ENCODE peak calls at places on chromosomes 6 and 20, in five cellular contexts. One of them, this sample, is unnamed.

GRCh38 chr6:45699663-45700062 is 316.0 kb downstream of the CLIC5 start:
- DNase-seq in A549: no peak
- DNase-seq in K562: no peak
- DNase-seq in HepG2: no peak
- DNase-seq in GM12878: no peak
- DNase-seq in this sample: no peak

GRCh38 chr6:144264270-144265060 is 20.7 kb upstream of the UTRN start:
- DNase-seq in A549: peak; percentile 90
- DNase-seq in K562: no peak
- DNase-seq in HepG2: peak; percentile 87
- DNase-seq in GM12878: no peak
- DNase-seq in this sample: peak; percentile 90

GRCh38 chr20:50188879-50189680 is 1.6 kb upstream of the CEBPB start:
- DNase-seq in A549: peak; percentile 51
- DNase-seq in K562: no peak
- DNase-seq in HepG2: peak; percentile 95
- DNase-seq in GM12878: no peak
- DNase-seq in this sample: no peak

GRCh38 chr6:104943781-104944180 is 13.1 kb upstream of the LIN28B start:
- DNase-seq in A549: no peak
- DNase-seq in K562: peak; percentile 19
- DNase-seq in HepG2: no peak
- DNase-seq in GM12878: no peak
- DNase-seq in this sample: peak; percentile 20

GRCh38 chr20:63152322-63153253 is 63.3 kb downstream of the YTHDF1 start:
- DNase-seq in A549: no peak
- DNase-seq in K562: no peak
- DNase-seq in HepG2: no peak
- DNase-seq in GM12878: no peak
- DNase-seq in this sample: no peak

GRCh38 chr6:335146-335545 is 42.9 kb downstream of the DUSP22 start:
- DNase-seq in A549: no peak
- DNase-seq in K562: no peak
- DNase-seq in HepG2: no peak
- DNase-seq in GM12878: no peak
- DNase-seq in this sample: no peak

GRCh38 chr20:61661583-61661982 is 404.1 kb downstream of the TAF4 start:
- DNase-seq in A549: no peak
- DNase-seq in K562: no peak
- DNase-seq in HepG2: no peak
- DNase-seq in GM12878: no peak
- DNase-seq in this sample: no peak

GRCh38 chr6:157726892-157727628 is 96.0 kb upstream of the SNX9 start:
- DNase-seq in A549: no peak
- DNase-seq in K562: no peak
- DNase-seq in HepG2: no peak
- DNase-seq in GM12878: no peak
- DNase-seq in this sample: no peak

GRCh38 chr6:116220172-116220571 is 33.7 kb downstream of the TSPYL4 start:
- DNase-seq in A549: no peak
- DNase-seq in K562: no peak
- DNase-seq in HepG2: no peak
- DNase-seq in GM12878: no peak
- DNase-seq in this sample: peak; percentile 10

GRCh38 chr6:109429496-109429895 is 10.9 kb downstream of the PPIL6 start:
- DNase-seq in A549: no peak
- DNase-seq in K562: no peak
- DNase-seq in HepG2: no peak
- DNase-seq in GM12878: no peak
- DNase-seq in this sample: no peak

GRCh38 chr6:152952866-152953509 is 29.9 kb downstream of the FBXO5 start:
- DNase-seq in A549: peak; percentile 44
- DNase-seq in K562: peak; percentile 39
- DNase-seq in HepG2: peak; percentile 50
- DNase-seq in GM12878: no peak
- DNase-seq in this sample: peak; percentile 63

GRCh38 chr6:136737343-136738177 is 54.7 kb downstream of the MAP3K5 start:
- DNase-seq in A549: no peak
- DNase-seq in K562: peak; percentile 80
- DNase-seq in HepG2: no peak
- DNase-seq in GM12878: no peak
- DNase-seq in this sample: peak; percentile 82

GRCh38 chr6:3727593-3728108 is 23.9 kb downstream of the PXDC1 start:
- DNase-seq in A549: no peak
- DNase-seq in K562: no peak
- DNase-seq in HepG2: no peak
- DNase-seq in GM12878: no peak
- DNase-seq in this sample: no peak

GRCh38 chr6:168177492-168177891 is 98.5 kb upstream of the FRMD1 start:
- DNase-seq in A549: no peak
- DNase-seq in K562: no peak
- DNase-seq in HepG2: no peak
- DNase-seq in GM12878: no peak
- DNase-seq in this sample: no peak

GRCh38 chr20:22795897-22796296 is 211.5 kb upstream of the FOXA2 start:
- DNase-seq in A549: peak; percentile 97
- DNase-seq in K562: no peak
- DNase-seq in HepG2: peak; percentile 80
- DNase-seq in GM12878: no peak
- DNase-seq in this sample: peak; percentile 99

GRCh38 chr6:6365242-6365641 is 44.8 kb upstream of the F13A1 start:
- DNase-seq in A549: no peak
- DNase-seq in K562: no peak
- DNase-seq in HepG2: no peak
- DNase-seq in GM12878: no peak
- DNase-seq in this sample: no peak

GRCh38 chr6:26031595-26032386 is 55.4 kb upstream of the HFE start:
- DNase-seq in A549: peak; percentile 97
- DNase-seq in K562: peak; percentile 99
- DNase-seq in HepG2: peak; percentile 100
- DNase-seq in GM12878: peak; percentile 97
- DNase-seq in this sample: peak; percentile 97

GRCh38 chr20:23122959-23123655 is 37.0 kb upstream of the CD93 start:
- DNase-seq in A549: no peak
- DNase-seq in K562: no peak
- DNase-seq in HepG2: no peak
- DNase-seq in GM12878: no peak
- DNase-seq in this sample: no peak

GRCh38 chr6:44131880-44132279 is 4.5 kb downstream of the TMEM63B start:
- DNase-seq in A549: no peak
- DNase-seq in K562: no peak
- DNase-seq in HepG2: no peak
- DNase-seq in GM12878: no peak
- DNase-seq in this sample: no peak

GRCh38 chr20:7231303-7231702 is 463.8 kb downstream of the BMP2 start:
- DNase-seq in A549: no peak
- DNase-seq in K562: no peak
- DNase-seq in HepG2: no peak
- DNase-seq in GM12878: no peak
- DNase-seq in this sample: no peak

GRCh38 chr6:33123732-33124524 is 48.1 kb downstream of the HLA-DPB1 start:
- DNase-seq in A549: peak; percentile 59
- DNase-seq in K562: peak; percentile 77
- DNase-seq in HepG2: peak; percentile 55
- DNase-seq in GM12878: no peak
- DNase-seq in this sample: peak; percentile 30

GRCh38 chr6:109121411-109121810 is 26.1 kb downstream of the CEP57L1 start:
- DNase-seq in A549: peak; percentile 2
- DNase-seq in K562: no peak
- DNase-seq in HepG2: no peak
- DNase-seq in GM12878: no peak
- DNase-seq in this sample: no peak

GRCh38 chr6:157224957-157225574 is 98.3 kb downstream of the TMEM242 start:
- DNase-seq in A549: no peak
- DNase-seq in K562: no peak
- DNase-seq in HepG2: no peak
- DNase-seq in GM12878: no peak
- DNase-seq in this sample: no peak

GRCh38 chr6:39684790-39685485 is 40.3 kb downstream of the KIF6 start:
- DNase-seq in A549: peak; percentile 3
- DNase-seq in K562: peak; percentile 26
- DNase-seq in HepG2: no peak
- DNase-seq in GM12878: no peak
- DNase-seq in this sample: peak; percentile 46

GRCh38 chr6:53543341-53544010 is 1.4 kb downstream of the GCLC start:
- DNase-seq in A549: no peak
- DNase-seq in K562: no peak
- DNase-seq in HepG2: no peak
- DNase-seq in GM12878: no peak
- DNase-seq in this sample: peak; percentile 89

GRCh38 chr6:157996201-157996712 is 14.6 kb downstream of the SYNJ2 start:
- DNase-seq in A549: no peak
- DNase-seq in K562: peak; percentile 48
- DNase-seq in HepG2: no peak
- DNase-seq in GM12878: no peak
- DNase-seq in this sample: no peak

DNA sequence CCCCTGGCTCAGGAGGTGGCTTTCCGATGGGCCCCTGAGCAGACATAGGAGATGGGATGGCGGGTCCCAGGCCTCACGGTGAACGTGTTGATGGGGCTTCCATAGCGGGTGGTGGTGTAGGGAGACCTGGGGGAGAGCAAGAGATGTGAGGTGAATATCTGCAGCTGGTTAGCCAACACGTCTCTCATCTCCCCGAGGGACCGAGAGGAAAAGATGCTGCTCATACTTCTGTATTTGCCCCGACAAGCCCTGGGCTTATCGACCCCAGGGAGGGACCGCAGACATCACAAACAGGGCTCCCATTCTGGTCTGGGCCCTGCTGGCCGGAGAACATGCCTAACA is 38.7 kb downstream of the C6orf132 start:
- DNase-seq in A549: no peak
- DNase-seq in K562: no peak
- DNase-seq in HepG2: no peak
- DNase-seq in GM12878: no peak
- DNase-seq in this sample: no peak
- H3K4me3 ChIP-seq in A549: no peak overlapping the region
- H3K4me3 ChIP-seq in K562: peak overlapping the region; percentile 50
- H3K4me3 ChIP-seq in HepG2: no peak overlapping the region
- H3K4me3 ChIP-seq in GM12878: peak overlapping the region; percentile 68
- H3K4me3 ChIP-seq in this sample: no peak overlapping the region

GRCh38 chr6:91438570-91438969 is 851.7 kb upstream of the MAP3K7 start:
- DNase-seq in A549: no peak
- DNase-seq in K562: no peak
- DNase-seq in HepG2: no peak
- DNase-seq in GM12878: no peak
- DNase-seq in this sample: peak; percentile 84
- TF ChIP-seq BHLHE40 in A549: no peak
- TF ChIP-seq BHLHE40 in K562: no peak
- TF ChIP-seq BHLHE40 in HepG2: no peak
- TF ChIP-seq BHLHE40 in GM12878: no peak
- TF ChIP-seq BHLHE40 in this sample: no peak

DNA sequence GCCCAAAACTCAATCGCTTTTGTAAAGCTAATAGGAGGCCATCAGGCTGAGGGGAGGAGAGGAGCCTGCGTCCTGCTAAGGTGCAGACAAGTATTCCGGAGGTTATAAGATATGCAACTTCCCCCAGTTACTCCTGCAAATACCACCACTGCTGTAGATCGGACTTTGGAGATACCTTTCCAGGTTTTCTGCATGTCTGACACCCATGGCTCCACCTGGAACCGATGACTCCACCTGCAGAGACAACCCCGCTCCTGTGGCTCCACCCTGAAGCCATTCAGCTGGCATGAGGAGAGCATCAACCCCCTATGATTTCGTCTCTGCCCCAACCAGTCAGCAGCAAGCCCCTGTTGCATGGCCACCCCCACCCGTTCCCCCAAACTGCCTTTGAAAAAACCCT is 59.7 kb upstream of the SAMD5 start:
- DNase-seq in A549: no peak
- DNase-seq in K562: no peak
- DNase-seq in HepG2: no peak
- DNase-seq in GM12878: no peak
- DNase-seq in this sample: no peak
- H3K4me3 ChIP-seq in A549: no peak overlapping the region
- H3K4me3 ChIP-seq in K562: no peak overlapping the region
- H3K4me3 ChIP-seq in HepG2: no peak overlapping the region
- H3K4me3 ChIP-seq in GM12878: no peak overlapping the region
- H3K4me3 ChIP-seq in this sample: no peak overlapping the region

DNA sequence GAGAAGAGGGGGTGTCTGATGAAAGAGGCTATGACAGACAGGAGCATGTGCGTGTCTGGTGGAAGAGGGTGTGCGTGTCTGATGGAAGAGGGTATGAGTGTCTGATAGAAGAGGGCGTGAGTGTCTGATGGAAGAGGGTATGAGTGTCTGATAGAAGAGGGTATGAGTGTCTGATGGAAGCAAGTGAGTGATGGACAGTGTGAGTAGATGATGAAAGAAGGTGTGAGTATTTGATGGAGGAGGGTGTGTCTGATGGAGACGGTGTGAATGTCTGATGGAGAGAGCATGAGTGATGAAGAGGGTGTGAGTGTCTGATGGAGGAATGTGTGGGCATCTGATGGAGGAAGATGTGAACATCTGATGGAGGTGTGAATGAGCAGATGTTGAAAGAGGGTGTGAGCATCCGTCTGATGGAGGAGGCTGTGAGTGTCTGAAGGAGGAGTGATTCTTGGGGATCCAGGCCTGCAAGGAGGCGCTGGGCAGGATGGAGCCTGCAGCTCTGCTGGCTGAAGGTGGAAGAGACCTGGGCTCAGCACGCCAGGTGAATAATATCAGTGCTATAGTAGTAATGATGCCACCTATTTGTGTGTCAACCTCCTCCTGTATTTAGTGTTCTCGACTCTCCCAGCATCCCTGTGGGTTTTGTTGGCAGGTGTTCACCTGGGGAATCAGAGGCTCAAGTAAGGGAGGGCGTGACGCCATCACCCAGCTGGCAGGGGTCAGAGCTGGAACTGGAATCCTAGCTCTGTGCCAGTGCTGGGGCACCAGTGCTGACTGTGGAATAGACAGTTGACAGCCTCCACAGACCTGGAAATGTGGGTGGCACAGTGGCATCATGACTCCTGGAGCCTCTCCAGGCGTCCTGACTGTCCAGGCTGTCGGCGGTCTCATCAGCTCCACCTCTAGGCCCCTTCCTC is 103.1 kb downstream of the SYCP2 start:
- DNase-seq in A549: no peak
- DNase-seq in K562: no peak
- DNase-seq in HepG2: no peak
- DNase-seq in GM12878: no peak
- DNase-seq in this sample: no peak
- TF ChIP-seq BHLHE40 in A549: no peak
- TF ChIP-seq BHLHE40 in K562: no peak
- TF ChIP-seq BHLHE40 in HepG2: no peak
- TF ChIP-seq BHLHE40 in GM12878: no peak
- TF ChIP-seq BHLHE40 in this sample: no peak

GRCh38 chr6:111766524-111766857 is 106.8 kb downstream of the FYN start:
- DNase-seq in A549: no peak
- DNase-seq in K562: no peak
- DNase-seq in HepG2: no peak
- DNase-seq in GM12878: no peak
- DNase-seq in this sample: no peak
- H3K4me3 ChIP-seq in A549: no peak overlapping the region
- H3K4me3 ChIP-seq in K562: no peak overlapping the region
- H3K4me3 ChIP-seq in HepG2: no peak overlapping the region
- H3K4me3 ChIP-seq in GM12878: no peak overlapping the region
- H3K4me3 ChIP-seq in this sample: no peak overlapping the region